ENCODE peak calls at places on chromosomes 11 and 22, in six cellular contexts. R is K562, Q is SK-N-SH, O is H1, K is HCT116, N is HepG2. A is an unnamed sample.

GRCh38 chr11:106888386-106888785 is 129.9 kb downstream of the GUCY1A2 start:
- DNase-seq in R (no peak), Q (no peak), O (no peak), K (no peak), N (no peak), A (no peak)

GRCh38 chr22:28442951-28443876 is 236.4 kb downstream of the TTC28 start:
- DNase-seq in R (peak), Q (peak), O (peak), K (no peak), N (peak), A (no peak)

GRCh38 chr22:27761036-27761435 is 40.5 kb downstream of the MN1 start:
- DNase-seq in R (no peak), Q (no peak), O (no peak), K (no peak), N (no peak), A (no peak)

GRCh38 chr22:27399161-27399560 is 402.4 kb downstream of the MN1 start:
- DNase-seq in R (no peak), Q (peak), O (no peak), K (no peak), N (no peak), A (no peak)

GRCh38 chr11:57566035-57566504 is 1.4 kb downstream of the UBE2L6 start:
- DNase-seq in R (peak), Q (no peak), O (no peak), K (no peak), N (peak), A (peak)

GRCh38 chr11:96052921-96053631 is 129.2 kb upstream of the MTMR2 start:
- DNase-seq in R (no peak), Q (no peak), O (no peak), K (no peak), N (no peak), A (no peak)

GRCh38 chr11:72239849-72240460 is 4.0 kb downstream of the PHOX2A start:
- DNase-seq in R (no peak), Q (no peak), O (no peak), K (no peak), N (no peak), A (no peak)

GRCh38 chr11:46246514-46246913 is 30.9 kb upstream of the CREB3L1 start:
- DNase-seq in R (no peak), Q (no peak), O (no peak), K (no peak), N (no peak), A (no peak)

GRCh38 chr11:12248330-12248729 is 129.0 kb upstream of the PARVA start:
- DNase-seq in R (no peak), Q (peak), O (no peak), K (no peak), N (peak), A (peak)
- TF ChIP-seq JUND in R (no peak), Q (no peak), O (no peak), K (no peak), N (no peak), A (peak)

DNA sequence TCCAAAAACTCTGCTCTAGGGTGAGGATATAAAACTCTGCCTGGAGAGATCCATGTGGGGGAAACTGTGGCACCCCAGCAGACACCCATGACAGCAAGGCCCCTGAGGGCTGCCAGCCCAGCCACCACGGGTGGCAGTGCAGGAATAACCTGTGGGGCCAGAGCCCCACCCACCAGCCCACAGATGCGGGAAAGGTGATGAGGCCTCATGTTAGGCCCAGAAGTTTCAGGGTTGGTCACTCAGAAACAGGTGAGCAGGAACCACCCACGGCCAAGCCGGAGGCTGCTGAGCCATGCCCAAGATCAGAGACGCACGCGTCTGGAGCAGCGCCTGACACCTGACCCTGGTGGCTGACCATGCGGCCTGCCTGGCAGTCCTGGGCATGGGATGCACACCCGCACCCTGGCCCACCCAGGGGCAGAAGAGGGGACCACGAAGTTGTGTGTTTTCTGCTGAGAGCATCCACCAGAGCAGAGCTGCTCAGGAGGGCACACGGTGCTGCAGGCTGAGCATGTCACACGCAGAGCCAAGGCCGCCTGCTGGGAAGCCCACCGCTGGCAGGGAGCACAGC is 41.3 kb downstream of the DUSP8 start:
- DNase-seq in R (no peak), Q (no peak), O (no peak), K (no peak), N (no peak), A (no peak)
- TF ChIP-seq JUND in R (no peak), Q (no peak), O (no peak), K (no peak), N (no peak), A (no peak)

DNA sequence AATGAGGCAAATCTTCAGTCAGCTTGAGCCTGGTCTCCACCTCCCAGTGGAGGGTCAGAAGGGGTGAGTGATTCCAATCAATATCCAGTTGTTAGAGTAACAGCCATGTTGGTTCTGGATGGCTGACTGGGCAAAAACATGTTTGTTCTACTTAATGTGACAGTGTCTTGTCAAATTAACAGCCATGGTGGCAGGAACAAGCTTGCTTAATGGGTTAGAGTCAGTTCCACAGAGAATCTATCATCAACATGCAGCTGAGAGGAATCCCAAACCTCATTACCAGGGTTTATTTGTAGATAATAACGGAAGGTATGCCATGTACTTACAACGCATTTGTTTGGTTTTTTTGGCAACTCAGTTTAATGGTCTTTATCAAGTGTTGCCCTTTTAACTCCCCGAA is 133.2 kb downstream of the SLC17A6 start:
- DNase-seq in R (no peak), Q (no peak), O (no peak), K (no peak), N (no peak), A (no peak)
- TF ChIP-seq JUND in R (no peak), Q (no peak), O (no peak), K (no peak), N (no peak), A (no peak)

DNA sequence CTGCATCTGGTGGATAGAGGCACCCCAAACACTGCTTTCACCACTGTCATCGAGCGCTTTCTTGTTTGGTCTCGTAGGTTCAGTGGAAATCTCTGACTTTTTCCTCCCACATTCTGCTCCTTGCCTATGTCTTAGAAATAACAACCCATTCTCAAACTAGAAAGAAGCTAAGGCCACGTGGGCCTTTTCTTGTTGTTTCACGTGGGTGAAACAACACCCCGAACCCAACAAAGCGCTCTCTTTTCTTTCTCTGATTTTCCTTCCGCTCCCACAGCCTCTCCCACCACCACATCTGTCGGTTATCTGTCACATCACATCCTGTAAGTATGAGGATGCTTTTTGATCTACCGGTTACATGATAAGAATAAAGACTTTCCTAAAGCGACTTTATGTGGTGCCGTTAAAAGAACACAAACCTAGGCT is 77.1 kb downstream of the LINC01488 start:
- DNase-seq in R (no peak), Q (no peak), O (no peak), K (no peak), N (no peak), A (no peak)
- TF ChIP-seq JUND in R (no peak), Q (no peak), O (no peak), K (no peak), N (no peak), A (no peak)

DNA sequence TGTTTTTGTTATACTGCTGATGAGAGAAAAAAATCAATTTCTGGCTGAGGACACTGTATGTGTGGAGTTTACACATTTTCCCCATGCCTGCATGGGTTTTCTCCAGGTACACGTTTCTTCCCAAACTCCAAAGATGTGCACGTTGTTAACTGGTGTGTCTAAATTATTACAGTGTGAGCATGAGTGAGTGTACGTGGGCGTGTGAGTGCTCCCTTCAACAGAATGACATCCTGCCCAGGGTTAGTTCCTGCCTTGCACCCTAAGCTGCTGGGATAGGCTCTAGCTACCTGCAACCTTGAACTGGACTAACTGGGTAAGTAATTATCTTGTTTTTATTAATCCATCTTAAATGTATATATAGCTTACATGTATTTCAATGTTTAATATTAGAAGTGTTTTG is 5.5 kb downstream of the NPAT start:
- DNase-seq in R (peak), Q (no peak), O (no peak), K (no peak), N (no peak), A (no peak)
- TF ChIP-seq JUND in R (no peak), Q (no peak), O (no peak), K (no peak), N (no peak), A (no peak)

DNA sequence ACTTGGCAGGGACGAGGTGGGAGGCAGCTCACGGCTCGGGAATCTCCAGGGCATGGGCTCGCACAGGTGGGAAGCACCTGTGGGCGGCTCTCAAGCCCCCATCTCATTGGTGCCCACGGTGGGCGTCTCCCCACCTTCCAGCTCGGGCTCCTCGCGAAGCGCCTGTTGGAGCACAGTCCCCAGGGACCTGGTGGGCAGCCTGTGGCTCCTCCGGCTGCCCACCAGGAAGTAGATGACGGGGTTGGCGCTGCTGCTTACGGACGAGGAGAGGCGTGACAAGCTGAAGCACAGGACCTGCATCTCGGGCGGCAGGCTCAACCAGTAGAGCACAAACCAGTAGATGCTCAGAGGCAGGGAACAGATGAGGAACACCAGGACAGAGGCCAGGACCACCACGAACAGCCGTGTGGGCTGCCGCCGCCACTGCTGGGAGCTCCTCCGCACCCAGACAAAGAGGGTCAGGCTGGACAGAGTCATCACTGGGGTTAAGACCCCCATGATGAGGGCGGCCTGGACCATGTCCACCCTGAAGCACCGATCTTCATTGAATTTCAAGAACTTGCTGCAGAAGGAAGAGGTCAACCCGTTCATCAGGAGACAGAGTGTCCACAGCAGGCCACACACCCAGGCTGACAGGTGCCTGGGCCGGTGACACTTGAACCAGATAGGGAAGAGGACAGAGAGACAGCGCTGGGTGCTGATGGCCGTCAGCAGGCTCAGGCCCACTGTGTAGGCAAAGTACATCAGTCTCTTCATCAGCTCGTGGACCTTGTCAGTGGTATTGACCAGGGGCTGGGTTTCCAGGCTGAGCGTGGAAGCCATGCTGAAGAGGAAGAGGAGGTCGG is 633 bp downstream of the MRGPRD start:
- DNase-seq in R (no peak), Q (no peak), O (no peak), K (no peak), N (no peak), A (no peak)
- TF ChIP-seq JUND in R (no peak), Q (no peak), O (no peak), K (no peak), N (no peak), A (no peak)

GRCh38 chr11:76235233-76236091 is 29.2 kb upstream of the WNT11 start:
- DNase-seq in R (peak), Q (peak), O (peak), K (peak), N (peak), A (peak)
- TF ChIP-seq JUND in R (no peak), Q (no peak), O (no peak), K (no peak), N (no peak), A (no peak)

GRCh38 chr11:85809881-85810280 is 1.1 kb downstream of the SYTL2 start:
- DNase-seq in R (peak), Q (peak), O (no peak), K (no peak), N (peak), A (no peak)
- TF ChIP-seq JUND in R (peak), Q (peak), O (no peak), K (no peak), N (no peak), A (no peak)

A was measured in T47D.